ENCODE peak calls at places on chromosome 16, in ten cellular contexts. H is fibroblast of lung; Z is keratinocyte; V is astrocyte; T is spleen; I is CD8-positive, alpha-beta memory T cell; F is transverse colon; J is neural progenitor cell; N is A549; P is Caco-2. W is an unnamed sample.

GRCh38 chr16:83113317-83113716 is 486.5 kb downstream of the CDH13 start:
- DNase-seq in J (peak; percentile 59), N (peak; percentile 10), H (no peak), I (no peak), P (peak; percentile 46), Z (no peak), V (no peak), F (no peak), T (no peak), W (no peak)

GRCh38 chr16:71927383-71927782 is 32.1 kb downstream of the IST1 start:
- DNase-seq in H (peak; percentile 91), T (no peak), F (peak; percentile 81), V (peak; percentile 88), J (no peak), Z (peak; percentile 52), N (no peak), P (no peak), I (no peak), W (peak; percentile 74)

GRCh38 chr16:50299508-50300105 is 33.3 kb downstream of the ADCY7 start:
- DNase-seq in I (no peak), P (peak; percentile 31), H (no peak), J (no peak), Z (no peak), T (peak; percentile 56), F (no peak), N (no peak), V (no peak), W (no peak)

GRCh38 chr16:3487521-3488410 is 7.5 kb downstream of the C16orf90 start:
- DNase-seq in T (no peak), J (no peak), P (no peak), N (no peak), Z (no peak), V (no peak), H (no peak), F (no peak), I (no peak), W (peak; percentile 42)

GRCh38 chr16:28863929-28864886 is 565 bp downstream of the SH2B1 start:
- DNase-seq in Z (no peak), V (peak; percentile 58), F (peak; percentile 65), T (peak; percentile 77), J (peak; percentile 39), N (no peak), P (no peak), I (peak; percentile 31), H (peak; percentile 68), W (peak; percentile 68)

GRCh38 chr16:57151369-57151768 is 34.5 kb downstream of the PSME3IP1 start:
- DNase-seq in J (no peak), H (no peak), V (no peak), F (no peak), P (no peak), I (no peak), T (no peak), N (no peak), Z (no peak), W (no peak)

GRCh38 chr16:89952049-89952448 is 3.5 kb downstream of the DEF8 start:
- DNase-seq in N (no peak), Z (no peak), I (no peak), V (no peak), J (no peak), H (no peak), P (no peak), F (peak; percentile 48), T (no peak), W (no peak)

GRCh38 chr16:27729516-27730304 is 179.8 kb downstream of the KATNIP start:
- DNase-seq in P (no peak), J (no peak), N (no peak), T (no peak), I (no peak), V (peak; percentile 85), Z (no peak), H (peak; percentile 87), F (no peak), W (peak; percentile 26)

GRCh38 chr16:27363797-27364196 is 38.2 kb upstream of the IL21R start:
- DNase-seq in I (no peak), V (no peak), Z (no peak), N (no peak), T (no peak), J (no peak), H (no peak), F (peak; percentile 91), P (no peak), W (peak; percentile 66)

GRCh38 chr16:59527206-59527997 is 793.3 kb upstream of the GOT2 start:
- DNase-seq in J (no peak), Z (no peak), P (no peak), T (no peak), F (no peak), N (peak; percentile 15), I (no peak), V (peak; percentile 86), H (peak; percentile 88), W (no peak)

GRCh38 chr16:80894091-80894490 is 89.7 kb upstream of the CDYL2 start:
- DNase-seq in J (no peak), N (no peak), F (no peak), H (peak; percentile 33), I (no peak), T (no peak), V (peak; percentile 18), Z (no peak), P (no peak), W (no peak)

GRCh38 chr16:57191056-57191536 is 5.0 kb downstream of the RSPRY1 start:
- DNase-seq in T (no peak), V (peak; percentile 54), J (no peak), P (no peak), N (peak; percentile 10), F (no peak), Z (no peak), H (peak; percentile 59), I (no peak), W (no peak)

GRCh38 chr16:80656731-80657150 is 115.9 kb downstream of the DYNLRB2 start:
- DNase-seq in N (no peak), H (no peak), T (no peak), V (no peak), F (no peak), I (no peak), Z (no peak), P (no peak), J (peak; percentile 32), W (no peak)

GRCh38 chr16:8953064-8953463 is 10.6 kb downstream of the USP7 start:
- DNase-seq in I (no peak), J (no peak), T (no peak), P (no peak), V (no peak), H (no peak), F (no peak), N (no peak), Z (no peak), W (no peak)
- H3K4me1 ChIP-seq in I (peaks cover 90% of the 10 kb centered on the region), J (peaks cover 40% of the 10 kb centered on the region), T (peaks cover 84% of the 10 kb centered on the region), P (peaks cover 9% of the 10 kb centered on the region), V (peaks cover 30% of the 10 kb centered on the region), H (peaks cover 9% of the 10 kb centered on the region), F (peaks cover 54% of the 10 kb centered on the region), N (peaks cover 32% of the 10 kb centered on the region), Z (peaks cover 12% of the 10 kb centered on the region), W (peaks cover 42% of the 10 kb centered on the region)

GRCh38 chr16:88811600-88811849 is 203 bp downstream of the APRT start:
- DNase-seq in J (no peak), I (no peak), F (no peak), Z (no peak), N (no peak), V (no peak), T (no peak), P (no peak), H (no peak), W (no peak)

GRCh38 chr16:88810868-88811599 is 694 bp downstream of the APRT start:
- DNase-seq in H (peak; percentile 74), J (peak; percentile 77), V (peak; percentile 57), F (peak; percentile 79), I (peak; percentile 58), N (peak; percentile 41), P (peak; percentile 86), T (peak; percentile 95), Z (no peak), W (peak; percentile 94)

GRCh38 chr16:88809068-88809675 is 2.6 kb downstream of the APRT start:
- DNase-seq in I (no peak), J (no peak), H (no peak), V (no peak), T (no peak), N (no peak), F (no peak), P (peak; percentile 43), Z (no peak), W (peak; percentile 55)

GRCh38 chr16:88810166-88810867 is 1.4 kb downstream of the APRT start:
- DNase-seq in N (no peak), T (no peak), V (no peak), I (no peak), P (peak; percentile 66), Z (no peak), J (no peak), H (no peak), F (no peak), W (peak; percentile 76)

DNA sequence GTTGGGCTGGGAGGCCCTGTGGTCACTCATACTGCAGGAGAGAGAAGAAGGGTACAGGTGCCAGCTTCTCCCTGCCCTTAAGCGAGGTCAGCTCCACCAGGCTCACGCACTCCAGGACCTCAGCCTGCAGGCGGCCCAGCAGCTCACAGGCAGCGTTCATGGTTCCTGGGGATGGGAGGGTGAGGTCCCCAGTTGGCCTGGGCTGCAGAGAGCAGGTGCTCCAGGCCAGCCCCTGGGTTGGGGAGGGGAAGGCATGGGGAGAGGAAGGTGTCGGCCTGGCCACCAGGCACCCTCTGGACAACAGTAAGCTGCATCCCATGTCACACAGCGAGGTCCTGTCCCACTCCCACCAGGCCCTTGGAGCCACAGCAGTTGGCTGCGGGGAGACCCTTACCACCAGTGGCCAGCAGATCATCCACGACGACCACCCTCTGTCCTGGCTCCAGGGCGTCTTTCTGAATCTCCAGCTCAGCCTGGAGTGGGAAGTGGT is 2.0 kb downstream of the APRT start:
- DNase-seq in F (no peak), Z (no peak), V (no peak), T (no peak), P (peak; percentile 54), J (no peak), I (no peak), N (no peak), H (no peak), W (no peak)
- H3K4me3 ChIP-seq in F (no peak overlapping the region), Z (no peak overlapping the region), V (no peak overlapping the region), T (no peak overlapping the region), P (peak overlapping the region; percentile 96), J (no peak overlapping the region), I (no peak overlapping the region), N (peak overlapping the region; percentile 83), H (no peak overlapping the region), W (no peak overlapping the region)

GRCh38 chr16:2469399-2470233 is 1.5 kb upstream of the NTN3 start:
- DNase-seq in V (no peak), Z (no peak), P (no peak), J (no peak), F (no peak), I (no peak), N (peak; percentile 32), T (no peak), H (no peak), W (no peak)
- H3K4me1 ChIP-seq in V (peaks cover 30% of the 10 kb centered on the region), Z (peaks cover 11% of the 10 kb centered on the region), P (peaks cover 36% of the 10 kb centered on the region), J (peaks cover 40% of the 10 kb centered on the region), F (peaks cover 9% of the 10 kb centered on the region), I (peaks cover 12% of the 10 kb centered on the region), N (peaks cover 38% of the 10 kb centered on the region), T (peaks cover 14% of the 10 kb centered on the region), H (peaks cover 15% of the 10 kb centered on the region), W (peaks cover 6% of the 10 kb centered on the region)

DNA sequence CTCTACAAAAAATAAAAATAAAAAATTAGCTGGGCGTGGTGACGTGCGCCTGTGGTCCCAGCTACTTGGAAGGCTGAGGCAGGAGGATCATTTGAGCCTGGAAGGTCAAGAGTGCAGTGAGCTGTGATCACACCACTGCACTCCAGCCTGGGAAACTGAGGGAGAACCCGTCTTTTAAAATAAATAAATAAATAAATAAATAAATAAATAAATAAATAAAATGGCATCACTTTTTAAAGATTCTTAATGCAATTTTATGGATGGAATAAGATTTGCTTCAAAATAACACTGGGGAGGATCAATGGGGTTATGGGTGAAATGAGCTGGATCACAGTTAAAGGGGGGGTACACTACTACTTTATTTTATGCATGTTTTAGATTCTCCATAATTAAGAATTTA is 14.9 kb downstream of the GDE1 start:
- DNase-seq in H (no peak), T (no peak), N (no peak), F (no peak), I (no peak), Z (no peak), P (no peak), J (no peak), V (no peak), W (no peak)
- H3K4me3 ChIP-seq in H (no peak overlapping the region), T (no peak overlapping the region), N (no peak overlapping the region), F (no peak overlapping the region), I (no peak overlapping the region), Z (no peak overlapping the region), P (no peak overlapping the region), J (no peak overlapping the region), V (no peak overlapping the region), W (no peak overlapping the region)